ENCODE peak calls at places on chromosomes 13 and 19, in four cellular contexts. One of them, this sample, is unnamed.

GRCh38 chr13:113062691-113063090 is 42.9 kb upstream of the F7 start:
- DNase-seq in CD4-positive, alpha-beta T cell: no peak
- DNase-seq in stimulated activated CD4-positive, alpha-beta T cell treated with anti-CD3 and anti-CD28 coated beads, TNF-alpha, amount 100 ng/mL, for 48 hours: no peak
- DNase-seq in hepatocyte: no peak
- DNase-seq in this sample: no peak

GRCh38 chr13:83065136-83065535 is 817.1 kb downstream of the SLITRK1 start:
- DNase-seq in CD4-positive, alpha-beta T cell: no peak
- DNase-seq in stimulated activated CD4-positive, alpha-beta T cell treated with anti-CD3 and anti-CD28 coated beads, TNF-alpha, amount 100 ng/mL, for 48 hours: no peak
- DNase-seq in hepatocyte: peak
- DNase-seq in this sample: no peak

GRCh38 chr13:25420161-25420560 is 48.4 kb downstream of the ATP8A2 start:
- DNase-seq in CD4-positive, alpha-beta T cell: no peak
- DNase-seq in stimulated activated CD4-positive, alpha-beta T cell treated with anti-CD3 and anti-CD28 coated beads, TNF-alpha, amount 100 ng/mL, for 48 hours: no peak
- DNase-seq in hepatocyte: no peak
- DNase-seq in this sample: no peak

GRCh38 chr19:55088543-55089265 is 13.0 kb downstream of the EPS8L1 start:
- DNase-seq in CD4-positive, alpha-beta T cell: peak
- DNase-seq in stimulated activated CD4-positive, alpha-beta T cell treated with anti-CD3 and anti-CD28 coated beads, TNF-alpha, amount 100 ng/mL, for 48 hours: peak
- DNase-seq in hepatocyte: peak
- DNase-seq in this sample: peak

GRCh38 chr13:26372747-26373146 is 118.8 kb downstream of the CDK8 start:
- DNase-seq in CD4-positive, alpha-beta T cell: no peak
- DNase-seq in stimulated activated CD4-positive, alpha-beta T cell treated with anti-CD3 and anti-CD28 coated beads, TNF-alpha, amount 100 ng/mL, for 48 hours: no peak
- DNase-seq in hepatocyte: no peak
- DNase-seq in this sample: no peak

GRCh38 chr19:45385392-45386221 is 15.2 kb upstream of the ERCC2 start:
- DNase-seq in CD4-positive, alpha-beta T cell: no peak
- DNase-seq in stimulated activated CD4-positive, alpha-beta T cell treated with anti-CD3 and anti-CD28 coated beads, TNF-alpha, amount 100 ng/mL, for 48 hours: no peak
- DNase-seq in hepatocyte: no peak
- DNase-seq in this sample: no peak

GRCh38 chr19:46068345-46069258 is 27.8 kb upstream of the IGFL4 start:
- DNase-seq in CD4-positive, alpha-beta T cell: no peak
- DNase-seq in stimulated activated CD4-positive, alpha-beta T cell treated with anti-CD3 and anti-CD28 coated beads, TNF-alpha, amount 100 ng/mL, for 48 hours: no peak
- DNase-seq in hepatocyte: peak
- DNase-seq in this sample: no peak

GRCh38 chr13:91722267-91722884 is 324.0 kb downstream of the GPC5 start:
- DNase-seq in CD4-positive, alpha-beta T cell: no peak
- DNase-seq in stimulated activated CD4-positive, alpha-beta T cell treated with anti-CD3 and anti-CD28 coated beads, TNF-alpha, amount 100 ng/mL, for 48 hours: no peak
- DNase-seq in hepatocyte: peak
- DNase-seq in this sample: no peak

GRCh38 chr13:46347277-46347676 is 39.8 kb downstream of the RUBCNL start:
- DNase-seq in CD4-positive, alpha-beta T cell: no peak
- DNase-seq in stimulated activated CD4-positive, alpha-beta T cell treated with anti-CD3 and anti-CD28 coated beads, TNF-alpha, amount 100 ng/mL, for 48 hours: no peak
- DNase-seq in hepatocyte: no peak
- DNase-seq in this sample: no peak

GRCh38 chr19:31127132-31127967 is 221.9 kb downstream of the TSHZ3 start:
- DNase-seq in CD4-positive, alpha-beta T cell: no peak
- DNase-seq in stimulated activated CD4-positive, alpha-beta T cell treated with anti-CD3 and anti-CD28 coated beads, TNF-alpha, amount 100 ng/mL, for 48 hours: no peak
- DNase-seq in hepatocyte: peak
- DNase-seq in this sample: no peak

GRCh38 chr19:14383898-14384669 is 2.8 kb downstream of the ADGRE5 start:
- DNase-seq in CD4-positive, alpha-beta T cell: no peak
- DNase-seq in stimulated activated CD4-positive, alpha-beta T cell treated with anti-CD3 and anti-CD28 coated beads, TNF-alpha, amount 100 ng/mL, for 48 hours: no peak
- DNase-seq in hepatocyte: no peak
- DNase-seq in this sample: no peak